ENCODE peak calls at places on chromosomes 6 and 20, in four cellular contexts. Y is BE2C, V is upper lobe of right lung, P is left lung. O is an unnamed sample. For H3K4me1, the result is how much of the 10 kb centered on the place peaks cover.

GRCh38 chr6:14905201-14905600 is 340.7 kb upstream of the JARID2 start:
- DNase-seq in V (no peak), Y (no peak), P (no peak), O (no peak)

GRCh38 chr6:16470502-16471221 is 232.3 kb downstream of the GMPR start:
- DNase-seq in P (no peak), V (no peak), Y (no peak), O (no peak)

GRCh38 chr20:63642518-63643247 is 10.5 kb downstream of the STMN3 start:
- DNase-seq in P (no peak), V (no peak), Y (no peak), O (no peak)

GRCh38 chr6:149261364-149261763 is 56.1 kb upstream of the TAB2 start:
- DNase-seq in Y (no peak), V (no peak), P (no peak), O (no peak)

GRCh38 chr6:75393806-75394205 is 99.8 kb downstream of the FILIP1 start:
- DNase-seq in V (no peak), P (no peak), Y (no peak), O (no peak)

GRCh38 chr20:34938466-34939163 is 17.0 kb downstream of the GSS start:
- DNase-seq in V (peak), Y (no peak), P (no peak), O (no peak)

GRCh38 chr6:73985891-73986290 is 289.9 kb downstream of the CD109 start:
- DNase-seq in Y (no peak), V (no peak), P (no peak), O (no peak)

GRCh38 chr6:148981515-148981914 is 234.7 kb downstream of the UST start:
- DNase-seq in V (no peak), P (no peak), Y (no peak), O (no peak)

GRCh38 chr20:17885076-17885475 is 83.5 kb downstream of the SNX5 start:
- DNase-seq in V (no peak), Y (no peak), P (no peak), O (no peak)

GRCh38 chr6:157164972-157165371 is 158.3 kb downstream of the TMEM242 start:
- DNase-seq in V (no peak), P (no peak), Y (no peak), O (no peak)

GRCh38 chr6:98944598-98945011 is 3.1 kb downstream of the FBXL4 start:
- DNase-seq in Y (no peak), V (no peak), P (no peak), O (no peak)

GRCh38 chr6:137661601-137662000 is 167.4 kb upstream of the OLIG3 start:
- DNase-seq in Y (no peak), V (no peak), P (no peak), O (peak)

GRCh38 chr6:138528986-138529385 is 29.7 kb upstream of the NHSL1 start:
- DNase-seq in P (no peak), Y (no peak), V (no peak), O (no peak)

GRCh38 chr6:91704531-91704930 is 1117.7 kb upstream of the MAP3K7 start:
- DNase-seq in V (no peak), P (no peak), Y (no peak), O (no peak)

GRCh38 chr6:56644366-56644765 is 1.7 kb upstream of the DST start:
- DNase-seq in P (no peak), V (no peak), Y (no peak), O (no peak)

GRCh38 chr20:62114894-62115293 is 7.4 kb upstream of the LSM14B start:
- DNase-seq in P (no peak), Y (no peak), V (no peak), O (no peak)

GRCh38 chr6:80449756-80450155 is 343.3 kb downstream of the BCKDHB start:
- DNase-seq in Y (no peak), P (no peak), V (no peak), O (no peak)

GRCh38 chr6:45663181-45664180 is 285.7 kb upstream of the SUPT3H start:
- DNase-seq in P (peak), V (no peak), Y (no peak), O (no peak)

GRCh38 chr6:33672808-33673207 is 38.7 kb downstream of the UQCC2 start:
- DNase-seq in P (no peak), Y (peak), V (no peak), O (no peak)
- H3K4me1 ChIP-seq in P (under half), Y (under half), V (under half), O (under half)

GRCh38 chr6:31142356-31142755 is 3.5 kb upstream of the PSORS1C2 start:
- DNase-seq in Y (no peak), P (no peak), V (no peak), O (no peak)

GRCh38 chr6:31144296-31144969 is 5.6 kb upstream of the PSORS1C2 start:
- DNase-seq in V (no peak), P (no peak), Y (no peak), O (no peak)

GRCh38 chr6:31144970-31145340 is 6.1 kb upstream of the PSORS1C2 start:
- DNase-seq in V (no peak), Y (no peak), P (no peak), O (no peak)

GRCh38 chr6:31145386-31145785 is 6.5 kb upstream of the PSORS1C2 start:
- DNase-seq in P (no peak), Y (no peak), V (no peak), O (no peak)

DNA sequence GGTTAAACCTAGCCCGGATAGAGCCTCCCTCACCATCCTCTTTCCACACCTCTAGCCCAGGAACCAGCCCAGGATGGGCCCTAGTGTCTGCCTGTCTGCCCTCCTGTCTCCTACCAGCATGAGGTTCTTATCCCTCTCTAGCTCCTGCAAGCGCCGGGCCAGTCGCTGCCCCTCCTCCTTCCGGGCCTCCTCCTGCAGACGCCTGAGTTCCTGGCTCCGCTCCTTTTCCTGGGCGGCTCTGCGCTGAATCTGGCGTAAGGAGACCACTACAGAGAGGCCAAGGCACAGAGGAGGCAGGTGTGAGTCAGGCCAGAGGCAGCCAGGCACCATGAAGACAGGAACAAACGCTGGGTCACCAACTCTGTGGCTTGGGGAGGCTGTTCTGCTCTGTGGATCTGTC is 4.3 kb upstream of the PSORS1C2 start:
- DNase-seq in Y (no peak), V (no peak), P (no peak), O (no peak)
- H3K4me1 ChIP-seq in Y (under half), V (under half), P (under half), O (under half)

DNA sequence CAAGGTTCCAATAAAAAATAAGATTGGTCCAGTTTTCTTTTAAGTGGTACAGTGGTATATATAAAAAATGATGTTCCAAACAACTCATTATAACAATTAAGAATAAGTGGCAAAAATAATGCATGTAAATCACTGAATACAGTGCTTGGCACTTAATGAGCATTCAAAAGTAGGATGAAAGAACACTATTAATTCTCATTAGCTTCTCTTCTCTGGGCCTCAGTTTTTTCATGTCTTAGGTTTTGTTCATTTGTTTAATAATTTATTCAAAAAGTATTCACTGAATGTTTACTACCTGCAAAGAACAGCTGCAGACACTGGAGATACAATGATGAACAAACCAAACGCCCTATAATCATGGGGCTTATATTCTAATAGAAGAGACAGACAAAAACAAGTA is 21.1 kb downstream of the BCL2L1 start:
- DNase-seq in Y (no peak), V (no peak), P (no peak), O (no peak)
- H3K4me1 ChIP-seq in Y (under half), V (half or more), P (under half), O (under half)

DNA sequence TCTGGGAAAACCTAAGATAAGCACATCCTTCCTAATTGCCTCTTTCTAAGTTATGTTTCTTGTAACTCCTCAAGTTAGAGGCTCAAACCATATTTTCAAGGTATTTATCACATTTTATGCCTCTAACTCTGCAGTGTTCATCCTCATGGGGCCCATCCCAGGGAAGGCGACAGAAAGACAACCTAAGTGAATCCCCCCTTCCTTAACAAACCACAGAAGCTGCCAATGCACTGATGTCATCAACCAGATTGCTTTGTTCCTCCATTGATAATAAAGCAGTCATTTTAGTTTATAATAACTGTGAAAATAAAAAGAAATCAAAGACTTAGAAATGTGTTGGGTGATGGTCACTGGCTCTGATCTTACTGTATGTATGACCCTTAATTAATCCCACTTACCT is 119.5 kb upstream of the TCF21 start:
- DNase-seq in Y (no peak), V (no peak), P (no peak), O (no peak)
- H3K4me1 ChIP-seq in Y (under half), V (under half), P (under half), O (under half)